ENCODE peak calls at places on chromosome 13, in seven cellular contexts. One of them, this sample, is unnamed.

GRCh38 chr13:103022328-103022727 is 43.9 kb downstream of the SLC10A2 start:
- DNase-seq in progenitor cell of endocrine pancreas: no peak
- DNase-seq in adrenal gland: no peak
- DNase-seq in prostate gland: peak; percentile 51
- DNase-seq in AG10803: no peak
- DNase-seq in H9: no peak
- DNase-seq in neural crest cell: no peak
- DNase-seq in this sample: no peak

GRCh38 chr13:80612804-80613203 is 271.9 kb upstream of the SPRY2 start:
- DNase-seq in progenitor cell of endocrine pancreas: no peak
- DNase-seq in adrenal gland: no peak
- DNase-seq in prostate gland: no peak
- DNase-seq in AG10803: no peak
- DNase-seq in H9: no peak
- DNase-seq in neural crest cell: no peak
- DNase-seq in this sample: peak; percentile 10

GRCh38 chr13:47499358-47500150 is 501.5 kb downstream of the SUCLA2 start:
- DNase-seq in progenitor cell of endocrine pancreas: no peak
- DNase-seq in adrenal gland: no peak
- DNase-seq in prostate gland: no peak
- DNase-seq in AG10803: peak; percentile 75
- DNase-seq in H9: no peak
- DNase-seq in neural crest cell: no peak
- DNase-seq in this sample: no peak

GRCh38 chr13:113759525-113760137 is 605 bp downstream of the TMEM255B start:
- DNase-seq in progenitor cell of endocrine pancreas: no peak
- DNase-seq in adrenal gland: peak; percentile 37
- DNase-seq in prostate gland: no peak
- DNase-seq in AG10803: no peak
- DNase-seq in H9: no peak
- DNase-seq in neural crest cell: no peak
- DNase-seq in this sample: peak; percentile 58

GRCh38 chr13:42355841-42356575 is 84.1 kb downstream of the AKAP11 start:
- DNase-seq in progenitor cell of endocrine pancreas: no peak
- DNase-seq in adrenal gland: no peak
- DNase-seq in prostate gland: no peak
- DNase-seq in AG10803: no peak
- DNase-seq in H9: no peak
- DNase-seq in neural crest cell: no peak
- DNase-seq in this sample: no peak

GRCh38 chr13:99261040-99261439 is 2.9 kb upstream of the GPR18 start:
- DNase-seq in progenitor cell of endocrine pancreas: no peak
- DNase-seq in adrenal gland: no peak
- DNase-seq in prostate gland: no peak
- DNase-seq in AG10803: no peak
- DNase-seq in H9: no peak
- DNase-seq in neural crest cell: no peak
- DNase-seq in this sample: no peak

GRCh38 chr13:61170791-61171330 is 244.8 kb downstream of the PCDH20 start:
- DNase-seq in progenitor cell of endocrine pancreas: no peak
- DNase-seq in adrenal gland: no peak
- DNase-seq in prostate gland: no peak
- DNase-seq in AG10803: no peak
- DNase-seq in H9: no peak
- DNase-seq in neural crest cell: no peak
- DNase-seq in this sample: no peak

GRCh38 chr13:80000679-80001509 is 340.0 kb downstream of the SPRY2 start:
- DNase-seq in progenitor cell of endocrine pancreas: no peak
- DNase-seq in adrenal gland: no peak
- DNase-seq in prostate gland: no peak
- DNase-seq in AG10803: no peak
- DNase-seq in H9: no peak
- DNase-seq in neural crest cell: no peak
- DNase-seq in this sample: no peak

GRCh38 chr13:112969692-112970338 is 801 bp downstream of the MCF2L start:
- DNase-seq in progenitor cell of endocrine pancreas: no peak
- DNase-seq in adrenal gland: no peak
- DNase-seq in prostate gland: no peak
- DNase-seq in AG10803: no peak
- DNase-seq in H9: no peak
- DNase-seq in neural crest cell: no peak
- DNase-seq in this sample: no peak

GRCh38 chr13:96091164-96091931 is 1.4 kb downstream of the HS6ST3 start:
- DNase-seq in progenitor cell of endocrine pancreas: peak; percentile 14
- DNase-seq in adrenal gland: peak; percentile 38
- DNase-seq in prostate gland: no peak
- DNase-seq in AG10803: no peak
- DNase-seq in H9: peak; percentile 64
- DNase-seq in neural crest cell: peak; percentile 19
- DNase-seq in this sample: peak; percentile 59

GRCh38 chr13:71378992-71379905 is 487.8 kb downstream of the DACH1 start:
- DNase-seq in progenitor cell of endocrine pancreas: no peak
- DNase-seq in adrenal gland: no peak
- DNase-seq in prostate gland: no peak
- DNase-seq in AG10803: no peak
- DNase-seq in H9: no peak
- DNase-seq in neural crest cell: no peak
- DNase-seq in this sample: no peak

DNA sequence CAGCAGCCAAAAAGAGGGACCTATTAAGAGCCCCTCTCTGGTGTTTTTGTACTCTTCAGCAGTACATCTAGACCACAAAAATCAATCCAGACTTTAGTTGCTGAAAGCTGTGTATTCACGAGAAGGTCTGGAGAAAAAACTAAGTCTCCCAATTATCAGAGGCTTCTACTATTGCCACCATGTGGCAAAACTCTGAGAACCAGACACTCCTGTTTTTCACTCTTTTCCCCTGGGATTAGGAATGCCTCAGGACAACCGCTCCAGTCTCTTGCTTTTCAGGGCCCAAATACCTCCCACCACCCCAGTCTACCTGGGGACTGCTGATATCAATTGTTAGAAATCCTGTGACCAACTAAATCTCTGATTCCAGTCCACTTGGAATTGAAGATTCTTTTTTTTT is 30.1 kb upstream of the OBI1 start:
- DNase-seq in progenitor cell of endocrine pancreas: no peak
- DNase-seq in adrenal gland: peak; percentile 1
- DNase-seq in prostate gland: no peak
- DNase-seq in AG10803: no peak
- DNase-seq in H9: no peak
- DNase-seq in neural crest cell: no peak
- DNase-seq in this sample: peak; percentile 36
- TF ChIP-seq CTCF in progenitor cell of endocrine pancreas: peak; percentile 17
- TF ChIP-seq CTCF in adrenal gland: peak; percentile 23
- TF ChIP-seq CTCF in prostate gland: no peak
- TF ChIP-seq CTCF in AG10803: no peak
- TF ChIP-seq CTCF in H9: peak; percentile 44
- TF ChIP-seq CTCF in neural crest cell: no peak
- TF ChIP-seq CTCF in this sample: peak; percentile 31

GRCh38 chr13:52850396-52851152 is 2.1 kb upstream of the PCDH8 start:
- DNase-seq in progenitor cell of endocrine pancreas: peak; percentile 86
- DNase-seq in adrenal gland: peak; percentile 61
- DNase-seq in prostate gland: no peak
- DNase-seq in AG10803: peak; percentile 48
- DNase-seq in H9: peak; percentile 93
- DNase-seq in neural crest cell: peak; percentile 82
- DNase-seq in this sample: peak; percentile 93
- TF ChIP-seq CTCF in progenitor cell of endocrine pancreas: peak; percentile 34
- TF ChIP-seq CTCF in adrenal gland: no peak
- TF ChIP-seq CTCF in prostate gland: no peak
- TF ChIP-seq CTCF in AG10803: peak; percentile 17
- TF ChIP-seq CTCF in H9: peak; percentile 96
- TF ChIP-seq CTCF in neural crest cell: peak; percentile 55
- TF ChIP-seq CTCF in this sample: peak; percentile 80

GRCh38 chr13:50267917-50268316 is 252.7 kb downstream of the KCNRG start:
- DNase-seq in progenitor cell of endocrine pancreas: no peak
- DNase-seq in adrenal gland: peak; percentile 3
- DNase-seq in prostate gland: no peak
- DNase-seq in AG10803: no peak
- DNase-seq in H9: no peak
- DNase-seq in neural crest cell: no peak
- DNase-seq in this sample: no peak

GRCh38 chr13:50274181-50274580 is 258.9 kb downstream of the KCNRG start:
- DNase-seq in progenitor cell of endocrine pancreas: no peak
- DNase-seq in adrenal gland: no peak
- DNase-seq in prostate gland: no peak
- DNase-seq in AG10803: no peak
- DNase-seq in H9: no peak
- DNase-seq in neural crest cell: no peak
- DNase-seq in this sample: no peak

GRCh38 chr13:50268500-50268899 is 253.3 kb downstream of the KCNRG start:
- DNase-seq in progenitor cell of endocrine pancreas: no peak
- DNase-seq in adrenal gland: no peak
- DNase-seq in prostate gland: no peak
- DNase-seq in AG10803: no peak
- DNase-seq in H9: no peak
- DNase-seq in neural crest cell: no peak
- DNase-seq in this sample: no peak
- TF ChIP-seq CTCF in progenitor cell of endocrine pancreas: no peak
- TF ChIP-seq CTCF in adrenal gland: peak; percentile 27
- TF ChIP-seq CTCF in prostate gland: no peak
- TF ChIP-seq CTCF in AG10803: peak; percentile 21
- TF ChIP-seq CTCF in H9: no peak
- TF ChIP-seq CTCF in neural crest cell: peak; percentile 18
- TF ChIP-seq CTCF in this sample: no peak

DNA sequence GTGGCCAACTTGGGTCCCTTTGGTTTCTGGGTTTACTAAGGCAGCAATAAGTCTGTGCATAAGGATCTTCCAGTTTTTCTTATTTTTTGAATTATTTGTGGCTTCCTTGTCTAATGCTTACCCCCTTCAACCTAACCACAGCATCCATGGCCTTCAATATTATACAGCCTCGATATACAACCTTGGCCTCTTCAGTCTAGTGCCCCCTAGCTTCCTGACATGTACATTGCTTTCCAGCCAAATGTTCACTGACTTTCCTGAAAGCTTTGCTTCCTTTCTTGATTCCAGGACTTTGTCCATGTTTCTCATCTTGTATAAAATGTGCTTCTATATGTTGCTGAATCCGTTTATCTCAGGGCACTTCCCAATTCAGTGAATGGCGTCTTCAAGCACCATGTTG is 310.1 kb downstream of the OLFM4 start:
- DNase-seq in progenitor cell of endocrine pancreas: no peak
- DNase-seq in adrenal gland: no peak
- DNase-seq in prostate gland: no peak
- DNase-seq in AG10803: no peak
- DNase-seq in H9: no peak
- DNase-seq in neural crest cell: no peak
- DNase-seq in this sample: no peak
- TF ChIP-seq CTCF in progenitor cell of endocrine pancreas: no peak
- TF ChIP-seq CTCF in adrenal gland: no peak
- TF ChIP-seq CTCF in prostate gland: no peak
- TF ChIP-seq CTCF in AG10803: no peak
- TF ChIP-seq CTCF in H9: peak; percentile 54
- TF ChIP-seq CTCF in neural crest cell: peak; percentile 29
- TF ChIP-seq CTCF in this sample: no peak

GRCh38 chr13:30679483-30680330 is 55.6 kb upstream of the ALOX5AP start:
- DNase-seq in progenitor cell of endocrine pancreas: no peak
- DNase-seq in adrenal gland: no peak
- DNase-seq in prostate gland: no peak
- DNase-seq in AG10803: peak; percentile 32
- DNase-seq in H9: peak; percentile 50
- DNase-seq in neural crest cell: no peak
- DNase-seq in this sample: peak; percentile 60
- TF ChIP-seq CTCF in progenitor cell of endocrine pancreas: peak; percentile 47
- TF ChIP-seq CTCF in adrenal gland: peak; percentile 58
- TF ChIP-seq CTCF in prostate gland: peak; percentile 57
- TF ChIP-seq CTCF in AG10803: peak; percentile 70
- TF ChIP-seq CTCF in H9: peak; percentile 72
- TF ChIP-seq CTCF in neural crest cell: peak; percentile 58
- TF ChIP-seq CTCF in this sample: peak; percentile 60

DNA sequence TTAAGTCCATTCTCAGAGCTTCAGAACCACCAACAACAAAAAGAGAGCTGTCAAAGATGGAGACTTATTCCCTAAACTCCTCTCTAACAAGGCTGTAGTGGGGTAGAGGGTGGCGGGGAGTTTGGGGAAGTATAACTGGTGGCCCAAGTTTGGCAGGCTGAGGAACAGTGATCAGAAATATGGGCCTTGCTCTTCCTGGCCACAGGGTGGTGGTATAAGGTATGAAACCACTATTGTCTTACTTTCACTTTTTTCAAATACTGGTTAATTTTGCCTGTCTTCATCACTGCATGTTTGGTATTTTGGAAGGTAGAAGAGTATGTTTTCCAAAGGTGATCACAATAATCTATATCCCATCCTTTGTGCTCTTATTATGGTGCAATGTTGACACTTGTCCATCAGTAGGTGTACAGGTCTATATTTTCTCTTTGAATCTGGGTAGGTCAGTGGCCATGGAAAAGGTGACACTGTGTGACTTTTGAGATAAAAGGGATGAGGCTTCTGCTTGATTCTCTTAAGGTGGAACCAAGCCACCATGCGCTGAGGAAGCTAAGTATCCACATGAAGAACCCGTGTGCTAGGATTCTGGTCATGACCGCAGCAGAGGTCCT is 23.2 kb upstream of the GPC5 start:
- DNase-seq in progenitor cell of endocrine pancreas: no peak
- DNase-seq in adrenal gland: peak; percentile 11
- DNase-seq in prostate gland: no peak
- DNase-seq in AG10803: peak; percentile 5
- DNase-seq in H9: no peak
- DNase-seq in neural crest cell: no peak
- DNase-seq in this sample: no peak
- TF ChIP-seq CTCF in progenitor cell of endocrine pancreas: peak; percentile 45
- TF ChIP-seq CTCF in adrenal gland: peak; percentile 49
- TF ChIP-seq CTCF in prostate gland: peak; percentile 24
- TF ChIP-seq CTCF in AG10803: peak; percentile 51
- TF ChIP-seq CTCF in H9: peak; percentile 67
- TF ChIP-seq CTCF in neural crest cell: peak; percentile 67
- TF ChIP-seq CTCF in this sample: peak; percentile 56

GRCh38 chr13:26719356-26719945 is 41.1 kb downstream of the GPR12 start:
- DNase-seq in progenitor cell of endocrine pancreas: no peak
- DNase-seq in adrenal gland: no peak
- DNase-seq in prostate gland: no peak
- DNase-seq in AG10803: peak; percentile 3
- DNase-seq in H9: no peak
- DNase-seq in neural crest cell: no peak
- DNase-seq in this sample: no peak
- TF ChIP-seq CTCF in progenitor cell of endocrine pancreas: no peak
- TF ChIP-seq CTCF in adrenal gland: no peak
- TF ChIP-seq CTCF in prostate gland: no peak
- TF ChIP-seq CTCF in AG10803: peak; percentile 21
- TF ChIP-seq CTCF in H9: peak; percentile 49
- TF ChIP-seq CTCF in neural crest cell: peak; percentile 12
- TF ChIP-seq CTCF in this sample: peak; percentile 33

This sample was measured in neural progenitor cell.